ENCODE peak calls at places on chromosome 6, in eight cellular contexts. X, V, D, E, W, L, S and N are unnamed samples.

GRCh38 chr6:148177589-148178233 is 164.9 kb upstream of the SASH1 start:
- DNase-seq in S (peak; percentile 83), L (no peak), D (peak; percentile 86), W (peak; percentile 62), E (no peak), V (peak; percentile 21), X (peak; percentile 44), N (peak; percentile 9)

GRCh38 chr6:93581371-93581770 is 162.0 kb upstream of the EPHA7 start:
- DNase-seq in X (no peak), V (no peak), S (no peak), D (no peak), E (no peak), W (no peak), L (no peak), N (no peak)

GRCh38 chr6:11179978-11180303 is 52.5 kb downstream of the NEDD9 start:
- DNase-seq in V (no peak), W (no peak), D (no peak), S (no peak), L (no peak), X (no peak), E (no peak), N (no peak)

GRCh38 chr6:69018911-69019310 is 383.8 kb downstream of the ADGRB3 start:
- DNase-seq in L (no peak), E (no peak), S (no peak), W (no peak), D (no peak), V (no peak), X (no peak), N (no peak)

GRCh38 chr6:39280247-39280731 is 33.9 kb downstream of the KCNK17 start:
- DNase-seq in X (no peak), D (no peak), L (no peak), S (no peak), W (peak; percentile 63), E (no peak), V (no peak), N (no peak)

GRCh38 chr6:63023726-63024125 is 187.5 kb upstream of the FKBP1C start:
- DNase-seq in V (no peak), L (no peak), W (no peak), S (no peak), X (no peak), D (no peak), E (no peak), N (no peak)

GRCh38 chr6:38957426-38957825 is 91.2 kb upstream of the GLP1R start:
- DNase-seq in X (peak; percentile 20), D (no peak), S (no peak), W (no peak), E (no peak), V (no peak), L (no peak), N (no peak)

GRCh38 chr6:14664112-14664592 is 546.6 kb downstream of the CD83 start:
- DNase-seq in L (no peak), E (no peak), S (no peak), V (no peak), X (no peak), W (no peak), D (no peak), N (no peak)

GRCh38 chr6:10429638-10430427 is 15.0 kb upstream of the TFAP2A start:
- DNase-seq in S (peak; percentile 78), D (no peak), X (peak; percentile 59), W (peak; percentile 49), V (peak; percentile 22), L (peak; percentile 64), E (no peak), N (no peak)

GRCh38 chr6:31293343-31293742 is 21.5 kb upstream of the HLA-C start:
- DNase-seq in X (peak; percentile 26), D (no peak), S (peak; percentile 44), V (no peak), W (no peak), E (no peak), L (no peak), N (no peak)

GRCh38 chr6:80357674-80358073 is 251.2 kb downstream of the BCKDHB start:
- DNase-seq in D (no peak), W (no peak), E (no peak), L (no peak), V (no peak), S (peak; percentile 31), X (no peak), N (no peak)

GRCh38 chr6:33077908-33078307 is 2.1 kb downstream of the HLA-DPB1 start:
- DNase-seq in S (no peak), L (no peak), X (no peak), E (no peak), W (no peak), D (no peak), V (no peak), N (no peak)

GRCh38 chr6:26215200-26216014 is 128.2 kb downstream of the HFE start:
- DNase-seq in S (peak; percentile 20), V (no peak), E (no peak), W (no peak), X (peak; percentile 25), L (peak; percentile 17), D (no peak), N (no peak)

GRCh38 chr6:20931093-20931492 is 396.8 kb downstream of the CDKAL1 start:
- DNase-seq in S (peak; percentile 12), X (no peak), W (no peak), E (no peak), V (no peak), L (no peak), D (no peak), N (no peak)

GRCh38 chr6:110693296-110693695 is 122.0 kb downstream of the CDK19 start:
- DNase-seq in X (no peak), S (no peak), V (no peak), L (no peak), E (no peak), D (no peak), W (no peak), N (no peak)

GRCh38 chr6:3888153-3888957 is 39.2 kb downstream of the FAM50B start:
- DNase-seq in X (no peak), E (no peak), V (no peak), L (no peak), D (no peak), S (peak; percentile 52), W (no peak), N (no peak)

GRCh38 chr6:122752493-122752892 is 27.0 kb upstream of the FABP7 start:
- DNase-seq in E (no peak), X (no peak), S (no peak), V (no peak), D (no peak), W (no peak), L (no peak), N (no peak)

GRCh38 chr6:13526718-13527668 is 39.6 kb upstream of the GFOD1 start:
- DNase-seq in X (no peak), E (no peak), V (no peak), W (peak; percentile 53), L (peak; percentile 72), D (no peak), S (no peak), N (no peak)

GRCh38 chr6:75906871-75907270 is 157.8 kb downstream of the MYO6 start:
- DNase-seq in V (no peak), E (no peak), S (no peak), X (no peak), D (no peak), L (no peak), W (no peak), N (no peak)

GRCh38 chr6:41464481-41464880 is 81.7 kb upstream of the FOXP4 start:
- DNase-seq in D (no peak), S (peak; percentile 11), W (no peak), L (no peak), E (no peak), X (peak; percentile 52), V (no peak), N (no peak)

GRCh38 chr6:21598662-21599061 is 5.1 kb downstream of the SOX4 start:
- DNase-seq in V (no peak), E (no peak), W (no peak), S (peak; percentile 37), D (no peak), L (no peak), X (peak; percentile 37), N (no peak)

GRCh38 chr6:150857062-150857905 is 8.2 kb upstream of the MTHFD1L start:
- DNase-seq in X (peak; percentile 99), W (peak; percentile 33), E (no peak), S (peak; percentile 100), V (no peak), L (peak; percentile 20), D (no peak), N (no peak)

GRCh38 chr6:163536770-163537169 is 122.3 kb downstream of the QKI start:
- DNase-seq in S (peak; percentile 35), E (no peak), L (no peak), V (no peak), W (no peak), D (no peak), X (peak; percentile 40), N (no peak)

GRCh38 chr6:137652961-137653697 is 158.9 kb upstream of the OLIG3 start:
- DNase-seq in L (peak; percentile 55), X (no peak), W (no peak), V (no peak), S (no peak), E (no peak), D (no peak), N (no peak)

GRCh38 chr6:1958257-1958656 is 287.1 kb downstream of the GMDS start:
- DNase-seq in W (no peak), D (no peak), V (no peak), L (no peak), E (no peak), X (peak; percentile 11), S (no peak), N (no peak)

GRCh38 chr6:121670511-121670910 is 235.1 kb downstream of the GJA1 start:
- DNase-seq in L (no peak), S (peak; percentile 74), D (no peak), X (peak; percentile 71), V (no peak), E (no peak), W (no peak), N (no peak)